ENCODE peak calls at places on chromosomes 5 and 9, in five cellular contexts. N is nephron progenitor cell, Z is activated gamma-delta T cell treated with Interleukin-2 at 50 U/mL for 16 hours, T is SW 1271, S is renal cortical epithelial cell. W is an unnamed sample.

GRCh38 chr5:38284378-38284777 is 26.0 kb downstream of the EGFLAM start:
- DNase-seq in N (no peak), Z (no peak), T (no peak), S (no peak), W (no peak)

GRCh38 chr9:72952914-72953313 is at the start of gene ALDH1A1:
- DNase-seq in N (no peak), Z (no peak), T (no peak), S (peak; percentile 81), W (no peak)

GRCh38 chr5:141605523-141606277 is 13.1 kb downstream of the DIAPH1 start:
- DNase-seq in N (no peak), Z (peak; percentile 75), T (no peak), S (no peak), W (peak; percentile 71)

GRCh38 chr9:133955821-133956411 is 36.2 kb downstream of the VAV2 start:
- DNase-seq in N (peak; percentile 60), Z (peak; percentile 20), T (no peak), S (peak; percentile 23), W (peak; percentile 76)

GRCh38 chr5:139182528-139183296 is 15.5 kb downstream of the SIL1 start:
- DNase-seq in N (no peak), Z (no peak), T (no peak), S (no peak), W (no peak)

GRCh38 chr5:57166250-57166649 is 7.6 kb upstream of the GPBP1 start:
- DNase-seq in N (no peak), Z (no peak), T (no peak), S (no peak), W (no peak)

GRCh38 chr5:80745490-80745889 is 90.7 kb upstream of the DHFR start:
- DNase-seq in N (no peak), Z (no peak), T (no peak), S (peak; percentile 68), W (no peak)

GRCh38 chr5:141095263-141095641 is 837 bp downstream of the PCDHB2 start:
- DNase-seq in N (no peak), Z (no peak), T (no peak), S (no peak), W (no peak)